ENCODE peak calls at places on chromosomes 5 and 9, in eight cellular contexts. R is OCI-M1, S is heart right ventricle, X is NCI-H748 treated with DMSO at 0.1 percent for 48 hours, L is ureter, F is posterior cingulate gyrus, E is H1, N is ecto neural progenitor cell. G is an unnamed sample.

GRCh38 chr9:120646943-120647342 is 67.0 kb upstream of the CDK5RAP2 start:
- DNase-seq in R (no peak), L (no peak), X (no peak), E (no peak), S (no peak), N (no peak), F (no peak), G (no peak)

GRCh38 chr9:138023394-138024124 is 146.0 kb downstream of the CACNA1B start:
- DNase-seq in X (no peak), S (no peak), F (no peak), R (no peak), E (peak), N (peak), L (peak), G (no peak)

GRCh38 chr9:130728721-130729120 is 35.1 kb downstream of the EXOSC2 start:
- DNase-seq in X (no peak), N (no peak), S (no peak), F (no peak), E (no peak), R (no peak), L (no peak), G (no peak)

GRCh38 chr5:143011621-143012020 is 241.4 kb downstream of the ARHGAP26 start:
- DNase-seq in E (no peak), N (no peak), L (no peak), R (peak), F (no peak), S (no peak), X (no peak), G (peak)

GRCh38 chr9:84371737-84372136 is 31.2 kb upstream of the SLC28A3 start:
- DNase-seq in L (no peak), R (peak), N (no peak), F (no peak), S (no peak), X (no peak), E (no peak), G (no peak)

GRCh38 chr9:124078641-124079040 is 67.1 kb downstream of the LHX2 start:
- DNase-seq in N (no peak), E (no peak), L (no peak), S (no peak), R (no peak), F (no peak), X (no peak), G (no peak)

GRCh38 chr9:126119731-126120130 is 206.9 kb upstream of the MVB12B start:
- DNase-seq in N (no peak), X (no peak), R (no peak), E (peak), L (peak), S (no peak), F (no peak), G (no peak)

GRCh38 chr5:39363217-39363616 is 1.1 kb downstream of the C9 start:
- DNase-seq in E (no peak), S (no peak), X (no peak), N (no peak), R (no peak), L (no peak), F (no peak), G (no peak)

GRCh38 chr5:6578676-6579343 is 54.0 kb downstream of the NSUN2 start:
- DNase-seq in N (no peak), X (no peak), R (no peak), F (no peak), E (no peak), L (no peak), S (no peak), G (no peak)

GRCh38 chr5:30099634-30100033 is 1093.9 kb upstream of the CDH6 start:
- DNase-seq in E (no peak), R (no peak), F (no peak), N (no peak), X (peak), S (no peak), L (no peak), G (peak)

GRCh38 chr5:170787216-170787615 is 3.7 kb downstream of the GABRP start:
- DNase-seq in X (no peak), E (no peak), R (no peak), L (no peak), N (no peak), F (no peak), S (no peak), G (no peak)

GRCh38 chr5:159902444-159903121 is 13.7 kb upstream of the ADRA1B start:
- DNase-seq in F (no peak), L (no peak), E (no peak), N (no peak), S (no peak), R (no peak), X (no peak), G (peak)

GRCh38 chr5:34914671-34915138 is 599 bp downstream of the RAD1 start:
- DNase-seq in N (peak), F (peak), X (no peak), E (peak), L (no peak), R (peak), S (peak), G (no peak)

GRCh38 chr9:93076792-93077128 is 18.3 kb downstream of the SUSD3 start:
- DNase-seq in N (no peak), R (no peak), S (no peak), L (no peak), F (no peak), E (no peak), X (no peak), G (no peak)

GRCh38 chr5:34691326-34691725 is 35.2 kb downstream of the RAI14 start:
- DNase-seq in L (no peak), R (no peak), F (no peak), X (no peak), S (no peak), N (no peak), E (no peak), G (no peak)

GRCh38 chr9:13459071-13459470 is 179.6 kb upstream of the MPDZ start:
- DNase-seq in F (no peak), X (no peak), L (no peak), R (no peak), N (no peak), S (no peak), E (no peak), G (no peak)

GRCh38 chr9:115880221-115880620 is 273.4 kb upstream of the PAPPA start:
- DNase-seq in F (no peak), R (no peak), L (no peak), E (no peak), N (no peak), X (no peak), S (no peak), G (no peak)

GRCh38 chr5:38824821-38825220 is 21.0 kb upstream of the OSMR start:
- DNase-seq in L (no peak), F (no peak), S (no peak), X (no peak), N (no peak), E (no peak), R (no peak), G (no peak)

GRCh38 chr5:16866795-16867584 is 69.1 kb downstream of the MYO10 start:
- DNase-seq in N (peak), L (no peak), F (no peak), X (no peak), E (peak), R (no peak), S (no peak), G (peak)

GRCh38 chr9:72980183-72980582 is 27.3 kb upstream of the ALDH1A1 start:
- DNase-seq in X (no peak), F (no peak), E (no peak), L (no peak), R (no peak), N (no peak), S (no peak), G (no peak)

GRCh38 chr5:150473673-150474358 is 24.3 kb upstream of the RPS14 start:
- DNase-seq in N (no peak), X (no peak), E (no peak), R (no peak), S (no peak), L (no peak), F (no peak), G (no peak)

GRCh38 chr5:146772881-146773440 is 105.6 kb downstream of the PPP2R2B start:
- DNase-seq in S (no peak), R (no peak), N (no peak), F (no peak), E (no peak), L (no peak), X (no peak), G (no peak)

GRCh38 chr9:11933926-11934325 is 759.3 kb upstream of the TYRP1 start:
- DNase-seq in R (peak), N (no peak), X (peak), S (no peak), E (no peak), F (no peak), L (no peak), G (no peak)

GRCh38 chr9:14031761-14032279 is 282.1 kb downstream of the NFIB start:
- DNase-seq in F (no peak), E (no peak), R (no peak), N (no peak), X (no peak), L (no peak), S (no peak), G (no peak)

GRCh38 chr5:158056426-158056825 is 197.5 kb upstream of the CLINT1 start:
- DNase-seq in E (no peak), L (no peak), R (no peak), F (no peak), S (no peak), X (no peak), N (no peak), G (no peak)

GRCh38 chr5:15502208-15502607 is 2.2 kb downstream of the FBXL7 start:
- DNase-seq in R (no peak), F (no peak), L (no peak), X (no peak), E (no peak), N (no peak), S (no peak), G (no peak)

GRCh38 chr9:113807173-113808061 is 68.7 kb upstream of the ZNF618 start:
- DNase-seq in L (peak), E (peak), X (peak), S (peak), N (peak), R (peak), F (peak), G (peak)

GRCh38 chr5:39331993-39332392 is 32.3 kb downstream of the C9 start:
- DNase-seq in E (no peak), R (no peak), L (no peak), F (no peak), X (no peak), N (no peak), S (no peak), G (no peak)

GRCh38 chr9:91427873-91428272 is 4.2 kb upstream of the NFIL3 start:
- DNase-seq in E (no peak), F (no peak), L (no peak), N (no peak), R (no peak), X (no peak), S (no peak), G (no peak)

GRCh38 chr5:147918101-147918500 is 11.8 kb upstream of the C5orf46 start:
- DNase-seq in N (no peak), L (no peak), R (no peak), E (no peak), X (no peak), S (no peak), F (no peak), G (no peak)

GRCh38 chr5:132485641-132486317 is 4.8 kb downstream of the IRF1 start:
- DNase-seq in N (no peak), E (no peak), L (no peak), F (peak), X (no peak), R (no peak), S (no peak), G (no peak)

GRCh38 chr5:83636141-83636540 is 84.5 kb downstream of the HAPLN1 start:
- DNase-seq in N (no peak), R (no peak), X (no peak), S (no peak), E (no peak), F (no peak), L (no peak), G (no peak)

GRCh38 chr5:79133121-79133656 is 21.6 kb downstream of the BHMT start:
- DNase-seq in L (no peak), E (no peak), R (peak), X (peak), N (no peak), S (no peak), F (no peak), G (peak)

GRCh38 chr9:37107701-37108100 is 12.7 kb upstream of the ZCCHC7 start:
- DNase-seq in N (no peak), X (no peak), S (no peak), L (no peak), E (no peak), F (no peak), R (no peak), G (no peak)

GRCh38 chr9:128118472-128118857 is 9.1 kb downstream of the PTGES2 start:
- DNase-seq in R (no peak), X (no peak), F (no peak), E (no peak), L (no peak), N (no peak), S (no peak), G (no peak)

GRCh38 chr5:54722846-54723433 is 205.4 kb downstream of the SNX18 start:
- DNase-seq in N (no peak), L (no peak), S (no peak), F (no peak), E (no peak), R (no peak), X (no peak), G (no peak)